ENCODE peak calls at places on chromosomes 5 and 9, in nine cellular contexts. Z is PC-9, D is right cardiac atrium, K is esophagus muscularis mucosa, R is fibroblast of lung, X is heart left ventricle, V is Peyer's patch, I is mammary epithelial cell, O is kidney. C is an unnamed sample.

GRCh38 chr5:149271717-149272558 is at the start of gene AFAP1L1:
- DNase-seq in Z (peak; percentile 66), D (peak; percentile 92), K (no peak), R (peak; percentile 42), X (peak; percentile 86), V (peak; percentile 53), I (peak; percentile 44), O (peak; percentile 85), C (peak; percentile 81)

GRCh38 chr5:167730121-167730520 is 561.3 kb upstream of the WWC1 start:
- DNase-seq in Z (peak; percentile 71), D (no peak), K (no peak), R (peak; percentile 100), X (no peak), V (no peak), I (peak; percentile 90), O (no peak), C (peak; percentile 95)

GRCh38 chr9:110049699-110050450 is 158.1 kb downstream of the C9orf152 start:
- DNase-seq in Z (no peak), D (peak; percentile 79), K (no peak), R (peak; percentile 36), X (peak; percentile 69), V (peak; percentile 59), I (peak; percentile 40), O (peak; percentile 82), C (peak; percentile 50)

GRCh38 chr5:15008476-15008875 is 136.9 kb upstream of the ANKH start:
- DNase-seq in Z (peak; percentile 81), D (peak; percentile 97), K (peak; percentile 97), R (peak; percentile 99), X (peak; percentile 88), V (peak; percentile 93), I (peak; percentile 96), O (peak; percentile 95), C (peak; percentile 87)

GRCh38 chr9:134968823-134969090 is 51.0 kb upstream of the FCN1 start:
- DNase-seq in Z (no peak), D (no peak), K (no peak), R (no peak), X (no peak), V (no peak), I (no peak), O (peak; percentile 35), C (no peak)

GRCh38 chr5:31495336-31495735 is 36.6 kb downstream of the DROSHA start:
- DNase-seq in Z (no peak), D (no peak), K (no peak), R (no peak), X (no peak), V (no peak), I (no peak), O (no peak), C (no peak)

GRCh38 chr5:157290156-157290980 is 24.4 kb downstream of the CYFIP2 start:
- DNase-seq in Z (no peak), D (no peak), K (no peak), R (peak; percentile 67), X (no peak), V (no peak), I (peak; percentile 17), O (no peak), C (no peak)

GRCh38 chr5:10672285-10673044 is 88.6 kb downstream of the DAP start:
- DNase-seq in Z (no peak), D (no peak), K (no peak), R (no peak), X (no peak), V (no peak), I (no peak), O (no peak), C (no peak)

GRCh38 chr9:470795-471194 is 256.1 kb downstream of the DOCK8 start:
- DNase-seq in Z (peak; percentile 53), D (no peak), K (no peak), R (no peak), X (no peak), V (no peak), I (no peak), O (no peak), C (no peak)

GRCh38 chr9:5549671-5550650 is 39.6 kb downstream of the PDCD1LG2 start:
- DNase-seq in Z (peak; percentile 62), D (no peak), K (no peak), R (peak; percentile 85), X (no peak), V (no peak), I (peak; percentile 72), O (no peak), C (no peak)

GRCh38 chr5:2265341-2265740 is 382.6 kb upstream of the IRX4 start:
- DNase-seq in Z (no peak), D (no peak), K (no peak), R (no peak), X (no peak), V (no peak), I (no peak), O (no peak), C (no peak)

GRCh38 chr9:98455957-98456621 is 200.6 kb upstream of the TBC1D2 start:
- DNase-seq in Z (no peak), D (no peak), K (no peak), R (peak; percentile 86), X (no peak), V (no peak), I (peak; percentile 80), O (no peak), C (peak; percentile 80)

GRCh38 chr9:81720450-81721086 is 31.2 kb upstream of the TLE1 start:
- DNase-seq in Z (peak; percentile 72), D (no peak), K (no peak), R (no peak), X (no peak), V (no peak), I (no peak), O (no peak), C (no peak)

GRCh38 chr9:94864862-94865435 is 138.4 kb downstream of the AOPEP start:
- DNase-seq in Z (no peak), D (no peak), K (no peak), R (no peak), X (no peak), V (no peak), I (no peak), O (no peak), C (no peak)

GRCh38 chr5:54313311-54314270 is 3.2 kb upstream of the ARL15 start:
- DNase-seq in Z (no peak), D (no peak), K (no peak), R (peak; percentile 19), X (no peak), V (no peak), I (no peak), O (no peak), C (no peak)

GRCh38 chr9:35603506-35603985 is 1.5 kb upstream of the TESK1 start:
- DNase-seq in Z (no peak), D (peak; percentile 87), K (peak; percentile 95), R (peak; percentile 68), X (no peak), V (peak; percentile 79), I (peak; percentile 53), O (peak; percentile 85), C (peak; percentile 50)

DNA sequence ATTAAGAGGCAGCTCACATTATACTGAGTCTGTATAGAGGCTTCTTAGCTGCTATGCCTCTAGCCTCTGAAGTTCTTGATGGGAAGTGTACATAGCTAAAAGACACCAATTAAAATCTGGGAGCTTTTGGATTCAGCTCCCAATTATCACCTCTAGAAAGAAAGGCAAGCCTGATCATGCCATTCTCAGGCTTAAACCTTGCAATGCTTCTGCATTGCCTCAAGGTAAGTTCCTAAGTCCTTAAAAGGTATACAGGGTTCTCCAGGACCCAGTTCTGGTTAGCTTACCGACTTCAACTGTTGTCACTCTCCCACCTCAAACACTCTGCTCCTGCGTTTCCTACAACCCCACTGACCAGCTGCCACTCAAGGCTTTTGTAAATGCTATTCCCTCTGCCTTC is 17.5 kb upstream of the CCL28 start:
- DNase-seq in Z (no peak), D (no peak), K (no peak), R (no peak), X (no peak), V (no peak), I (peak; percentile 48), O (no peak), C (no peak)
- H3K27ac ChIP-seq in Z (no peak overlapping the region), D (no peak overlapping the region), K (no peak overlapping the region), R (no peak overlapping the region), X (no peak overlapping the region), V (no peak overlapping the region), I (no peak overlapping the region), O (no peak overlapping the region), C (no peak overlapping the region)

DNA sequence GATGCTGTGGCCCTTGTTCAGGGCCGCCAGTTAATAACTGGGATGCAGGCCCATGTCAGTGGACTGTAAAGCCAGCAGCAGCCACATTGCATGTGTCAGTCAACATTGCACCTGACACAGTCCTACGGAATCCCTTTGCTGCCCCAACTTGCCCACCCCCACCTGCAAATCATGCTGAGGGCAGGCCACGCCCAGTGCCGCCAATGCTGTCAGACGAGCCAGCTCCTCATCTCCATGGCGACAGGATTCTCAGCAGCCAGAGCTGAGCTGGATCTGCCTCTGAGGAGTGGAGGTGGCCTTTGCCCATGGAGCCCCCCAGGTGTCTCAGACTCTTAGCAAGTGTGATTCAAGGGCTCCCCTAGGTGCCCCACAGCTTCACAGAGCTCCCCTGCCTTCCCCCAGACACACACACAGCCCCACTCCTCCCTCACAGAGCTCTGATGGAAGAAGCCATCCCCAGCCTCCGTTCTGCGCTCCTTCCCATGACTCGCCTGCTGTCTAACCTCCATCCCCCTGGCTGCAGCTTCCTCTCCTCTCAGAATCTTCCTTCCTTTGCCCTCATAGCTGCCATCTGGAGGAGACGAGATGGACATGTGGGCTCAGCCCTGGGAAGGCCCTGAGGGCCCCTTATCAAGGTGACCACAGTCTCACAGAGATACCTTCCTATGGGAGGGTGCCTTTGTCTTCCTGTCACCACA is 94.5 kb downstream of the PCDH1 start:
- DNase-seq in Z (peak; percentile 41), D (no peak), K (no peak), R (peak; percentile 10), X (no peak), V (no peak), I (peak; percentile 67), O (peak; percentile 79), C (peak; percentile 91)
- H3K27ac ChIP-seq in Z (no peak overlapping the region), D (no peak overlapping the region), K (no peak overlapping the region), R (no peak overlapping the region), X (no peak overlapping the region), V (no peak overlapping the region), I (no peak overlapping the region), O (no peak overlapping the region), C (no peak overlapping the region)

GRCh38 chr9:112175796-112176315 is 759 bp upstream of the SUSD1 start:
- DNase-seq in Z (no peak), D (no peak), K (no peak), R (no peak), X (no peak), V (no peak), I (no peak), O (no peak), C (no peak)
- H3K27ac ChIP-seq in Z (peak overlapping the region; percentile 86), D (no peak overlapping the region), K (no peak overlapping the region), R (no peak overlapping the region), X (no peak overlapping the region), V (peak overlapping the region; percentile 88), I (no peak overlapping the region), O (peak overlapping the region; percentile 72), C (no peak overlapping the region)

DNA sequence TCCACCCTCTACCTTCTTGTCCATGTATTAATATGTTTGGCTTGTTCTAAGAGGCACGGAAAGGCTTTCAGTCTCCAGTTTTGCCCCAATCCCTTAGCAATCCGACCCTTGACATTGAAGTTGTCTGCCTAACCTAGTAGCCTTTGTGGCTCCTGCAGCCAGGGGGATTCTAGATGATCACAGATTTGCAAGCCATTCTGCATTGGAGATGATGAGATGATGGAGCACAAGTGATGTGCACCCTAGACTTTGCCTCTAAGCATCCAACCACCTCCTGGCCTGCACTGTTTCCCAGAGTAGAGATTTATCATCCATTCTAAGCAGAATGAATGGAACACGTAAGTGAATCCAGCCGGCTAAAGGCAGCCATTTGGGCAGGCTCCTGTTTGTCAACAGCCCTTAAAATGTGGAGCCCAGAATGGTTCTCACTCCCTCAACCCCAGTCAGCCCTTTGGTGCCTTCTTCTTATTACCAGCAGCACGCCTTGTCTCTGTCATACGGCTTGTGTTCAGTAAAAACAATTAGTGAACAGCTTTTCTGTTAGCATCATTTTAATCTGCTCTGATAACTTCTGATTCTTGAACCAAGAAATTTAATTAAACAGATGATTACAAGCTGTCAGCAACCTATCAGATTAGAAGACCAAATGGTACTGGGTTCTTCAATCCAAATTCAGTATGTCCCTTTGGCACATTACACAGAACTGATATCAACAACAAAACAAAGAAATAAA is 5.7 kb upstream of the TRAF1 start:
- DNase-seq in Z (no peak), D (no peak), K (no peak), R (no peak), X (no peak), V (no peak), I (no peak), O (no peak), C (no peak)
- H3K27ac ChIP-seq in Z (no peak overlapping the region), D (peak overlapping the region; percentile 55), K (peak overlapping the region; percentile 93), R (peak overlapping the region; percentile 83), X (peak overlapping the region; percentile 77), V (peak overlapping the region; percentile 88), I (peak overlapping the region; percentile 55), O (peak overlapping the region; percentile 35), C (peak overlapping the region; percentile 59)

C was measured in RWPE1.